ENCODE peak calls at places on chromosomes 2 and 18, in eight cellular contexts. S is mucosa of descending colon; T is SK-N-SH treated with all-trans-retinoic acid at 6 μM for 48 hours; Q is Panc1; J is Right ventricle myocardium inferior; C is activated T-cell treated with anti-CD3 and anti-CD28 coated beads, Interleukin-2, amount 50 U/mL, for 72 hours; Y is stimulated activated effector memory CD8-positive, alpha-beta T cell treated with anti-CD3 and anti-CD28 coated beads, Interleukin-12 subunit alpha, Interleukin-12 subunit beta, amount 100 ng/mL, for 72 hours; V is activated CD8-positive, alpha-beta T cell treated with anti-CD3 and anti-CD28 coated beads for 36 hours. M is an unnamed sample.

GRCh38 chr2:219995409-219995808 is 368.0 kb downstream of the SLC4A3 start:
- ATAC-seq in S (no peak), T (no peak), Q (no peak), J (no peak), C (no peak), Y (no peak), V (no peak), M (no peak)

GRCh38 chr18:58540381-58540943 is 88.4 kb downstream of the ALPK2 start:
- ATAC-seq in S (peak), T (no peak), Q (no peak), J (no peak), C (no peak), Y (no peak), V (no peak), M (no peak)

GRCh38 chr18:10840768-10841167 is 308.6 kb downstream of the PIEZO2 start:
- ATAC-seq in S (no peak), T (no peak), Q (no peak), J (no peak), C (no peak), Y (no peak), V (no peak), M (no peak)

GRCh38 chr2:198615972-198616371 is 811.6 kb downstream of the PLCL1 start:
- ATAC-seq in S (peak), T (no peak), Q (no peak), J (no peak), C (no peak), Y (no peak), V (no peak), M (no peak)

GRCh38 chr2:68369340-68369734 is 4.3 kb downstream of the PLEK start:
- ATAC-seq in S (no peak), T (no peak), Q (no peak), J (no peak), C (no peak), Y (no peak), V (no peak), M (no peak)

GRCh38 chr18:11880586-11881304 is 27.4 kb downstream of the MPPE1 start:
- ATAC-seq in S (no peak), T (no peak), Q (no peak), J (no peak), C (no peak), Y (no peak), V (no peak), M (no peak)

GRCh38 chr2:56671973-56672569 is 488.3 kb downstream of the CCDC85A start:
- ATAC-seq in S (no peak), T (no peak), Q (no peak), J (no peak), C (no peak), Y (no peak), V (no peak), M (no peak)

GRCh38 chr18:11987527-11987926 is 6.2 kb downstream of the IMPA2 start:
- ATAC-seq in S (no peak), T (no peak), Q (no peak), J (peak), C (no peak), Y (no peak), V (no peak), M (no peak)

GRCh38 chr2:99810241-99810640 is 320.4 kb upstream of the REV1 start:
- ATAC-seq in S (no peak), T (no peak), Q (no peak), J (no peak), C (no peak), Y (no peak), V (no peak), M (no peak)

GRCh38 chr18:54197747-54198411 is 26.6 kb downstream of the MBD2 start:
- ATAC-seq in S (no peak), T (no peak), Q (no peak), J (no peak), C (no peak), Y (no peak), V (no peak), M (peak)

GRCh38 chr2:183010112-183010511 is 28.1 kb downstream of the NCKAP1 start:
- ATAC-seq in S (no peak), T (peak), Q (no peak), J (peak), C (no peak), Y (no peak), V (no peak), M (no peak)

GRCh38 chr2:198966269-198966668 is 491.5 kb downstream of the SATB2 start:
- ATAC-seq in S (peak), T (no peak), Q (no peak), J (no peak), C (no peak), Y (no peak), V (no peak), M (no peak)

GRCh38 chr2:48205137-48205798 is 299.0 kb upstream of the FBXO11 start:
- ATAC-seq in S (peak), T (no peak), Q (no peak), J (no peak), C (no peak), Y (no peak), V (no peak), M (no peak)

GRCh38 chr2:10534514-10535250 is 86.6 kb upstream of the ODC1 start:
- ATAC-seq in S (no peak), T (no peak), Q (no peak), J (no peak), C (no peak), Y (peak), V (peak), M (no peak)

GRCh38 chr2:62812921-62813825 is 107.7 kb downstream of the EHBP1 start:
- ATAC-seq in S (no peak), T (no peak), Q (no peak), J (peak), C (no peak), Y (peak), V (no peak), M (no peak)

M was measured in activated CD4-positive, CD25-positive, alpha-beta regulatory T cell treated with anti-CD3 and anti-CD28 coated beads, Interleukin-2, amount 50 U/mL, for 24 hours.